ENCODE peak calls at places on chromosomes 7 and 10, in eight cellular contexts. One of them, this sample, is unnamed.

GRCh38 chr7:136931169-136931867 is 62.9 kb downstream of the CHRM2 start:
- DNase-seq in CD8-positive, alpha-beta T cell: no peak
- DNase-seq in hepatocyte: no peak
- DNase-seq in NB4: no peak
- DNase-seq in GM10248: no peak
- DNase-seq in A673: no peak
- DNase-seq in GM12865: no peak
- DNase-seq in mammary epithelial cell: no peak
- DNase-seq in this sample: no peak

GRCh38 chr7:27923308-27923980 is 183.5 kb downstream of the TAX1BP1 start:
- DNase-seq in CD8-positive, alpha-beta T cell: no peak
- DNase-seq in hepatocyte: no peak
- DNase-seq in NB4: no peak
- DNase-seq in GM10248: no peak
- DNase-seq in A673: peak
- DNase-seq in GM12865: no peak
- DNase-seq in mammary epithelial cell: no peak
- DNase-seq in this sample: no peak

GRCh38 chr7:12921751-12922345 is 234.4 kb downstream of the ARL4A start:
- DNase-seq in CD8-positive, alpha-beta T cell: no peak
- DNase-seq in hepatocyte: no peak
- DNase-seq in NB4: no peak
- DNase-seq in GM10248: no peak
- DNase-seq in A673: no peak
- DNase-seq in GM12865: no peak
- DNase-seq in mammary epithelial cell: no peak
- DNase-seq in this sample: no peak

GRCh38 chr7:28315565-28316420 is 96.5 kb upstream of the CREB5 start:
- DNase-seq in CD8-positive, alpha-beta T cell: no peak
- DNase-seq in hepatocyte: no peak
- DNase-seq in NB4: no peak
- DNase-seq in GM10248: no peak
- DNase-seq in A673: no peak
- DNase-seq in GM12865: no peak
- DNase-seq in mammary epithelial cell: peak
- DNase-seq in this sample: no peak

GRCh38 chr7:84058311-84059076 is 136.1 kb downstream of the SEMA3A start:
- DNase-seq in CD8-positive, alpha-beta T cell: no peak
- DNase-seq in hepatocyte: no peak
- DNase-seq in NB4: no peak
- DNase-seq in GM10248: no peak
- DNase-seq in A673: no peak
- DNase-seq in GM12865: peak
- DNase-seq in mammary epithelial cell: peak
- DNase-seq in this sample: peak

GRCh38 chr10:16724509-16724908 is 92.7 kb downstream of the RSU1 start:
- DNase-seq in CD8-positive, alpha-beta T cell: no peak
- DNase-seq in hepatocyte: no peak
- DNase-seq in NB4: no peak
- DNase-seq in GM10248: no peak
- DNase-seq in A673: no peak
- DNase-seq in GM12865: no peak
- DNase-seq in mammary epithelial cell: no peak
- DNase-seq in this sample: no peak

GRCh38 chr10:14523286-14523685 is 192.6 kb upstream of the FRMD4A start:
- DNase-seq in CD8-positive, alpha-beta T cell: no peak
- DNase-seq in hepatocyte: no peak
- DNase-seq in NB4: no peak
- DNase-seq in GM10248: no peak
- DNase-seq in A673: no peak
- DNase-seq in GM12865: no peak
- DNase-seq in mammary epithelial cell: no peak
- DNase-seq in this sample: no peak

GRCh38 chr7:70660154-70660818 is 471.7 kb upstream of the GALNT17 start:
- DNase-seq in CD8-positive, alpha-beta T cell: peak
- DNase-seq in hepatocyte: no peak
- DNase-seq in NB4: peak
- DNase-seq in GM10248: no peak
- DNase-seq in A673: no peak
- DNase-seq in GM12865: peak
- DNase-seq in mammary epithelial cell: no peak
- DNase-seq in this sample: no peak

GRCh38 chr7:4709187-4709586 is 27.1 kb downstream of the FOXK1 start:
- DNase-seq in CD8-positive, alpha-beta T cell: no peak
- DNase-seq in hepatocyte: no peak
- DNase-seq in NB4: no peak
- DNase-seq in GM10248: no peak
- DNase-seq in A673: no peak
- DNase-seq in GM12865: no peak
- DNase-seq in mammary epithelial cell: no peak
- DNase-seq in this sample: no peak

GRCh38 chr10:80468002-80468401 is 13.9 kb downstream of the TSPAN14 start:
- DNase-seq in CD8-positive, alpha-beta T cell: peak
- DNase-seq in hepatocyte: no peak
- DNase-seq in NB4: peak
- DNase-seq in GM10248: no peak
- DNase-seq in A673: no peak
- DNase-seq in GM12865: no peak
- DNase-seq in mammary epithelial cell: no peak
- DNase-seq in this sample: no peak

GRCh38 chr7:100469227-100470044 is 5.4 kb upstream of the SPACDR start:
- DNase-seq in CD8-positive, alpha-beta T cell: peak
- DNase-seq in hepatocyte: peak
- DNase-seq in NB4: peak
- DNase-seq in GM10248: peak
- DNase-seq in A673: peak
- DNase-seq in GM12865: peak
- DNase-seq in mammary epithelial cell: peak
- DNase-seq in this sample: peak

DNA sequence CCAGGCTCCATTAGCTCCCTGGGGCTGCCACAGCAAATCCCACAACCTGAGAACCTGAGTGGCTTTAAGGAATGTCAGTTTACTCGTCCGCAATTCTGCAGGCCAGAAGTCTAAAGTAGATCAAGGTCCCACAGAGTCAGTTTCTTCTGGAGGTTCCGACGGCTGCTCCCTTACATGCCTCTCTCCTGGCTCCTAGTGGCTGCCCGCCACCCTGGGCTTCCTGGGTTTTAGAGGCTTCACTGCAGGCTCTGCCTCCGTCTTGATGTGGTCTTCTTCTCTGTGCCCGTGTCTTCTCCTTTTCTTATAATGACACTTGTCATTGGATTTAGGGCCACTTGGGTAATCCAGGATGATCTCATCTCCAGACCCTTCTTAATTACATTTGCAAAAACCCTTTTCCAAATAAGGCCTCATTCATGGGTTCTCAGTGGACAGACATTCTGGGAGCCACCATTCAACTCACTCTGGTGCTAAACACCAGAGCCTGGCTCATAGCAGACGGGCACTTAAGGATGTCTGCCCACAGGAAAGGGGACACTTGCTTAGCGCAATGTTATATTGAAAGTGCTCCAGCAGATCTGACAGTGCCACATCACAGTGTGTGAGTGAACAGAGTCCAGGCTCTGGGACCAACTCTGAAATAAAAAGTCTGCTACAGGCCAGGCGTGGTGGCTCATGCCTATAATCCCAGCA is 77.6 kb downstream of the VWC2 start:
- DNase-seq in CD8-positive, alpha-beta T cell: no peak
- DNase-seq in hepatocyte: peak
- DNase-seq in NB4: no peak
- DNase-seq in GM10248: no peak
- DNase-seq in A673: peak
- DNase-seq in GM12865: no peak
- DNase-seq in mammary epithelial cell: no peak
- DNase-seq in this sample: no peak
- TF ChIP-seq CTCF in CD8-positive, alpha-beta T cell: no peak
- TF ChIP-seq CTCF in hepatocyte: peak
- TF ChIP-seq CTCF in NB4: no peak
- TF ChIP-seq CTCF in GM10248: no peak
- TF ChIP-seq CTCF in A673: no peak
- TF ChIP-seq CTCF in GM12865: no peak
- TF ChIP-seq CTCF in mammary epithelial cell: no peak
- TF ChIP-seq CTCF in this sample: no peak

GRCh38 chr10:89063465-89063864 is 72.9 kb downstream of the FAS start:
- DNase-seq in CD8-positive, alpha-beta T cell: no peak
- DNase-seq in hepatocyte: no peak
- DNase-seq in NB4: no peak
- DNase-seq in GM10248: no peak
- DNase-seq in A673: no peak
- DNase-seq in GM12865: no peak
- DNase-seq in mammary epithelial cell: no peak
- DNase-seq in this sample: no peak
- TF ChIP-seq CTCF in CD8-positive, alpha-beta T cell: no peak
- TF ChIP-seq CTCF in hepatocyte: no peak
- TF ChIP-seq CTCF in NB4: no peak
- TF ChIP-seq CTCF in GM10248: no peak
- TF ChIP-seq CTCF in A673: no peak
- TF ChIP-seq CTCF in GM12865: no peak
- TF ChIP-seq CTCF in mammary epithelial cell: no peak
- TF ChIP-seq CTCF in this sample: no peak

GRCh38 chr10:132654121-132654571 is 116.6 kb downstream of the INPP5A start:
- DNase-seq in CD8-positive, alpha-beta T cell: no peak
- DNase-seq in hepatocyte: no peak
- DNase-seq in NB4: no peak
- DNase-seq in GM10248: no peak
- DNase-seq in A673: no peak
- DNase-seq in GM12865: no peak
- DNase-seq in mammary epithelial cell: no peak
- DNase-seq in this sample: no peak
- TF ChIP-seq CTCF in CD8-positive, alpha-beta T cell: no peak
- TF ChIP-seq CTCF in hepatocyte: no peak
- TF ChIP-seq CTCF in NB4: no peak
- TF ChIP-seq CTCF in GM10248: no peak
- TF ChIP-seq CTCF in A673: no peak
- TF ChIP-seq CTCF in GM12865: no peak
- TF ChIP-seq CTCF in mammary epithelial cell: no peak
- TF ChIP-seq CTCF in this sample: no peak

GRCh38 chr7:150820148-150820547 is 19.6 kb downstream of the TMEM176A start:
- DNase-seq in CD8-positive, alpha-beta T cell: no peak
- DNase-seq in hepatocyte: no peak
- DNase-seq in NB4: no peak
- DNase-seq in GM10248: no peak
- DNase-seq in A673: no peak
- DNase-seq in GM12865: peak
- DNase-seq in mammary epithelial cell: no peak
- DNase-seq in this sample: no peak

GRCh38 chr7:150823010-150823409 is 22.4 kb downstream of the TMEM176A start:
- DNase-seq in CD8-positive, alpha-beta T cell: no peak
- DNase-seq in hepatocyte: no peak
- DNase-seq in NB4: no peak
- DNase-seq in GM10248: no peak
- DNase-seq in A673: no peak
- DNase-seq in GM12865: no peak
- DNase-seq in mammary epithelial cell: no peak
- DNase-seq in this sample: no peak

GRCh38 chr7:150818971-150819370 is 18.4 kb downstream of the TMEM176A start:
- DNase-seq in CD8-positive, alpha-beta T cell: no peak
- DNase-seq in hepatocyte: no peak
- DNase-seq in NB4: no peak
- DNase-seq in GM10248: no peak
- DNase-seq in A673: no peak
- DNase-seq in GM12865: no peak
- DNase-seq in mammary epithelial cell: no peak
- DNase-seq in this sample: no peak

GRCh38 chr7:150823484-150824126 is 23.0 kb downstream of the TMEM176A start:
- DNase-seq in CD8-positive, alpha-beta T cell: no peak
- DNase-seq in hepatocyte: no peak
- DNase-seq in NB4: no peak
- DNase-seq in GM10248: no peak
- DNase-seq in A673: no peak
- DNase-seq in GM12865: no peak
- DNase-seq in mammary epithelial cell: no peak
- DNase-seq in this sample: no peak

GRCh38 chr7:150820578-150821198 is 20.1 kb downstream of the TMEM176A start:
- DNase-seq in CD8-positive, alpha-beta T cell: no peak
- DNase-seq in hepatocyte: no peak
- DNase-seq in NB4: no peak
- DNase-seq in GM10248: no peak
- DNase-seq in A673: no peak
- DNase-seq in GM12865: peak
- DNase-seq in mammary epithelial cell: no peak
- DNase-seq in this sample: no peak
- TF ChIP-seq CTCF in CD8-positive, alpha-beta T cell: no peak
- TF ChIP-seq CTCF in hepatocyte: no peak
- TF ChIP-seq CTCF in NB4: no peak
- TF ChIP-seq CTCF in GM10248: no peak
- TF ChIP-seq CTCF in A673: no peak
- TF ChIP-seq CTCF in GM12865: no peak
- TF ChIP-seq CTCF in mammary epithelial cell: no peak
- TF ChIP-seq CTCF in this sample: no peak

GRCh38 chr10:73847031-73847430 is 27.3 kb downstream of the CAMK2G start:
- DNase-seq in CD8-positive, alpha-beta T cell: no peak
- DNase-seq in hepatocyte: no peak
- DNase-seq in NB4: no peak
- DNase-seq in GM10248: no peak
- DNase-seq in A673: no peak
- DNase-seq in GM12865: no peak
- DNase-seq in mammary epithelial cell: no peak
- DNase-seq in this sample: no peak

GRCh38 chr10:73850863-73851461 is 23.4 kb downstream of the CAMK2G start:
- DNase-seq in CD8-positive, alpha-beta T cell: no peak
- DNase-seq in hepatocyte: peak
- DNase-seq in NB4: peak
- DNase-seq in GM10248: no peak
- DNase-seq in A673: peak
- DNase-seq in GM12865: no peak
- DNase-seq in mammary epithelial cell: no peak
- DNase-seq in this sample: no peak

GRCh38 chr10:73848821-73849489 is 25.4 kb downstream of the CAMK2G start:
- DNase-seq in CD8-positive, alpha-beta T cell: peak
- DNase-seq in hepatocyte: peak
- DNase-seq in NB4: peak
- DNase-seq in GM10248: peak
- DNase-seq in A673: peak
- DNase-seq in GM12865: peak
- DNase-seq in mammary epithelial cell: peak
- DNase-seq in this sample: peak

GRCh38 chr10:73853196-73853595 is 21.2 kb downstream of the CAMK2G start:
- DNase-seq in CD8-positive, alpha-beta T cell: no peak
- DNase-seq in hepatocyte: no peak
- DNase-seq in NB4: no peak
- DNase-seq in GM10248: no peak
- DNase-seq in A673: no peak
- DNase-seq in GM12865: no peak
- DNase-seq in mammary epithelial cell: no peak
- DNase-seq in this sample: no peak

GRCh38 chr10:73850205-73850604 is 24.1 kb downstream of the CAMK2G start:
- DNase-seq in CD8-positive, alpha-beta T cell: no peak
- DNase-seq in hepatocyte: no peak
- DNase-seq in NB4: no peak
- DNase-seq in GM10248: no peak
- DNase-seq in A673: no peak
- DNase-seq in GM12865: no peak
- DNase-seq in mammary epithelial cell: no peak
- DNase-seq in this sample: no peak
- TF ChIP-seq CTCF in CD8-positive, alpha-beta T cell: no peak
- TF ChIP-seq CTCF in hepatocyte: no peak
- TF ChIP-seq CTCF in NB4: no peak
- TF ChIP-seq CTCF in GM10248: no peak
- TF ChIP-seq CTCF in A673: no peak
- TF ChIP-seq CTCF in GM12865: no peak
- TF ChIP-seq CTCF in mammary epithelial cell: no peak
- TF ChIP-seq CTCF in this sample: no peak

This sample was measured in GM13977.